ENCODE peak calls at places on chromosomes 2 and 18, in seven cellular contexts. O, Z, M, E, Q, A and K are unnamed samples. For H3K4me1, the result is how much of the 10 kb centered on the place peaks cover.

GRCh38 chr18:11862468-11863137 is 11.4 kb downstream of the CHMP1B start:
- DNase-seq in M (no peak), A (no peak), Z (no peak), O (no peak), Q (no peak), E (no peak), K (no peak)

GRCh38 chr2:133780099-133780996 is 212.1 kb upstream of the NCKAP5 start:
- DNase-seq in E (peak), O (peak), M (peak), Z (peak), A (peak), Q (peak), K (no peak)

GRCh38 chr2:105403241-105403784 is 4.5 kb upstream of the FHL2 start:
- DNase-seq in M (no peak), E (peak), Q (no peak), A (no peak), O (no peak), Z (no peak), K (no peak)

GRCh38 chr2:74694281-74694680 is 40.2 kb downstream of the SEMA4F start:
- DNase-seq in E (no peak), Q (no peak), O (no peak), A (no peak), Z (no peak), M (no peak), K (no peak)

GRCh38 chr2:145380436-145381017 is 860.6 kb upstream of the ZEB2 start:
- DNase-seq in Z (no peak), M (peak), O (no peak), A (peak), E (no peak), Q (no peak), K (no peak)

GRCh38 chr18:41655074-41655473 is 300.0 kb upstream of the PIK3C3 start:
- DNase-seq in A (no peak), Z (no peak), M (no peak), E (no peak), O (no peak), Q (no peak), K (no peak)

GRCh38 chr18:6362559-6363129 is 52.1 kb downstream of the L3MBTL4 start:
- DNase-seq in O (no peak), Z (no peak), M (peak), E (no peak), Q (no peak), A (no peak), K (no peak)

GRCh38 chr2:158823838-158824237 is 28.7 kb downstream of the DAPL1 start:
- DNase-seq in Z (no peak), O (no peak), E (no peak), Q (no peak), A (no peak), M (no peak), K (no peak)

GRCh38 chr2:601806-602455 is 75.3 kb downstream of the TMEM18 start:
- DNase-seq in O (no peak), E (no peak), A (no peak), M (no peak), Z (no peak), Q (no peak), K (no peak)

GRCh38 chr2:195056001-195056400 is 601.0 kb upstream of the SLC39A10 start:
- DNase-seq in A (no peak), Z (no peak), M (no peak), O (no peak), Q (no peak), E (no peak), K (no peak)

GRCh38 chr2:29946465-29946864 is 25.1 kb upstream of the ALK start:
- DNase-seq in A (no peak), Z (no peak), M (no peak), Q (no peak), E (no peak), O (no peak), K (peak)

GRCh38 chr2:166224197-166224596 is 96.4 kb upstream of the SCN1A start:
- DNase-seq in M (no peak), A (no peak), E (no peak), Z (no peak), O (no peak), Q (no peak), K (no peak)

GRCh38 chr18:10213526-10213925 is 240.9 kb upstream of the APCDD1 start:
- DNase-seq in Z (peak), M (peak), A (no peak), O (no peak), Q (no peak), E (no peak), K (peak)

GRCh38 chr2:68032702-68033101 is 30.1 kb downstream of the C1D start:
- DNase-seq in O (no peak), E (no peak), Q (no peak), M (no peak), Z (no peak), A (no peak), K (no peak)

GRCh38 chr2:24513672-24514071 is 22.6 kb downstream of the NCOA1 start:
- DNase-seq in M (no peak), O (no peak), E (no peak), A (no peak), Z (no peak), Q (no peak), K (no peak)

GRCh38 chr2:224983719-224984388 is 58.4 kb downstream of the DOCK10 start:
- DNase-seq in E (no peak), A (no peak), M (no peak), Z (no peak), O (no peak), Q (no peak), K (no peak)

GRCh38 chr18:24055878-24056277 is 41.3 kb downstream of the TTC39C start:
- DNase-seq in A (no peak), M (no peak), O (no peak), Q (no peak), Z (peak), E (no peak), K (no peak)

GRCh38 chr2:127408004-127408806 is 10.0 kb upstream of the PROC start:
- DNase-seq in E (peak), M (peak), Z (peak), A (peak), Q (peak), O (peak), K (no peak)

GRCh38 chr2:86201951-86202692 is 2.9 kb downstream of the MRPL35 start:
- DNase-seq in Z (no peak), O (no peak), E (no peak), Q (no peak), A (no peak), M (no peak), K (no peak)

GRCh38 chr2:204691911-204692510 is 146.7 kb downstream of the PARD3B start:
- DNase-seq in E (peak), Z (peak), Q (peak), M (peak), O (peak), A (peak), K (no peak)

GRCh38 chr2:189608799-189609422 is 28.3 kb upstream of the SLC40A1 start:
- DNase-seq in O (no peak), M (peak), Z (no peak), E (no peak), A (no peak), Q (no peak), K (no peak)

GRCh38 chr2:101696272-101697123 is 1.0 kb upstream of the MAP4K4 start:
- DNase-seq in O (peak), M (peak), A (no peak), Z (peak), Q (no peak), E (peak), K (peak)

GRCh38 chr2:184692137-184692734 is 93.9 kb downstream of the ZNF804A start:
- DNase-seq in O (no peak), Q (no peak), Z (no peak), A (no peak), E (no peak), M (no peak), K (no peak)

GRCh38 chr18:44602845-44603244 is 77.8 kb upstream of the SETBP1 start:
- DNase-seq in A (no peak), E (no peak), Q (no peak), O (no peak), M (peak), Z (no peak), K (no peak)

GRCh38 chr2:38672445-38673364 is 6.8 kb downstream of the GALM start:
- DNase-seq in E (no peak), Z (no peak), Q (peak), O (no peak), A (no peak), M (no peak), K (no peak)

GRCh38 chr2:38671946-38672345 is 6.0 kb downstream of the GALM start:
- DNase-seq in A (no peak), O (no peak), E (no peak), Z (no peak), M (no peak), Q (no peak), K (no peak)

GRCh38 chr2:38682008-38682575 is 16.2 kb downstream of the GALM start:
- DNase-seq in Z (no peak), A (no peak), O (no peak), M (no peak), E (no peak), Q (no peak), K (no peak)

GRCh38 chr2:38671303-38671702 is 5.4 kb downstream of the GALM start:
- DNase-seq in E (no peak), Z (no peak), Q (no peak), A (no peak), M (no peak), O (no peak), K (no peak)

GRCh38 chr2:38676681-38677080 is 10.8 kb downstream of the GALM start:
- DNase-seq in M (no peak), O (no peak), E (no peak), A (no peak), Z (no peak), Q (no peak), K (no peak)
- H3K4me1 ChIP-seq in M (under half), O (under half), E (under half), A (under half), Z (under half), Q (under half), K (under half)

GRCh38 chr2:223934870-223935269 is 10.3 kb downstream of the WDFY1 start:
- DNase-seq in M (no peak), O (no peak), Q (no peak), Z (no peak), A (no peak), E (no peak), K (no peak)

GRCh38 chr2:223937535-223937934 is 7.6 kb downstream of the WDFY1 start:
- DNase-seq in O (no peak), Z (no peak), M (no peak), E (no peak), Q (no peak), A (no peak), K (no peak)

GRCh38 chr2:223935459-223936125 is 9.5 kb downstream of the WDFY1 start:
- DNase-seq in Q (no peak), E (no peak), A (no peak), O (no peak), M (no peak), Z (no peak), K (no peak)

GRCh38 chr2:223933098-223933800 is 11.9 kb downstream of the WDFY1 start:
- DNase-seq in Q (no peak), E (no peak), O (no peak), Z (no peak), A (no peak), M (no peak), K (no peak)

GRCh38 chr2:223936862-223937326 is 8.2 kb downstream of the WDFY1 start:
- DNase-seq in Z (no peak), Q (no peak), A (no peak), E (no peak), O (no peak), M (no peak), K (no peak)
- H3K4me3 ChIP-seq in Z (no peak), Q (no peak), A (no peak), E (no peak), O (no peak), M (no peak), K (no peak)

DNA sequence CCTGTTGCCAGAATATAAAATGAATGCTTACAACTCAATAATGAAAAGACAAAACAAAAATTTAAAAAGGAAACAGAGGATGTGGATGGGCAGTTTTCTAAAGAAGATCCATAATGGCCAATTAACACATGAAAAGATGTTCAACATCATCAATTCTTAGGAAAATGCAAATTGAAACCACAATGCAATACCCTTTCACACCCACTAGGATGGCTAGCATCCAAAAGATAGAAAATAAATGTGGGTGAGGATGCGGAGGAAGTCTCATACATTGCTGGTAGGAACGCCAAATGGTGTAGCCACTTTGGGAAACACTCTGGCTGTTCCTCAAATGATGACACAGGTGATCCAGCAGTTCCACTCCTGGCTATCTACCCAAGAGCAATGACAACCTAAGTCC is 130.5 kb downstream of the TNS1 start:
- DNase-seq in M (no peak), O (no peak), E (no peak), Q (no peak), A (no peak), Z (no peak), K (no peak)
- TF ChIP-seq CTCF in M (no peak), O (no peak), E (no peak), Q (peak), A (no peak), Z (peak), K (no peak)

DNA sequence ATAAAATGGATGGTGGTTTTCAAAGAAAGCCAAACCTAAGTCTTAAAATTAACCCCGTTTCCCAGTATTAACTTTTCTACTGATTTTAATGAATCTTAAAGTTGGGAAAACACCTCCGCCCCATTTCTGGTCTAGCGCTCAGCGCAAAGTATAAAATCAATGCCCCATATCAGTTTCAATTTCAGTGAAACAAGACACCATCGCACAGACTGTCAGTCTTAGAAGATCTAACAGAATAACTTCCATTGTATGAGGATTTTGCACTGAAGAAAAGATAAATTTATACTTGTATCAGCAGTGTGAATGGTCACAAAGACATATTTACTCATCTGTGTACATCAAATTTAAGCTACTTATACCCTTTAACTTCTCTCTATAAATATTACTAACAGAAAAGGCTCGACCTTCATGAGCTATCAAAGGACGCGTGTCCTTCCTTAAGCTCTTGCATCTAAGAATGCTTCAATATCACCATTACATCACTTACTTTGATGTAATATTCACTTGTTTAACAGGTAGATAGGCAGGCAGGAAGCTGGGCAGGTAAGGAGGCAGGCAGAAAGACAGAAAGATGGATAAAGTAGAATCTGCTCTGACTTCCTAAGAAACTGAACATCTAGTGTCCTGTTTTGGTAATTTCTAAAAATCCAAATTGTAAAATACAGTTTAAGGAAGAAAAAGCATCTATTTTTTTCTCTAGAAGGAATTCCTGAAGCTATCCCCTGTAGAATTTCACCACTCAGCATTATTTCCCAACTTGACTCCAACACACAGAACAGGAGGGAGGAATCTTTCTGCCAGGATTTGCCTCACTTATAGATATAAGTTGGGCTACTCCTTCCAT is 183.0 kb downstream of the TCF4 start:
- DNase-seq in Q (no peak), E (no peak), A (no peak), Z (no peak), M (no peak), O (no peak), K (no peak)
- H3K4me1 ChIP-seq in Q (under half), E (under half), A (under half), Z (under half), M (under half), O (under half), K (under half)